ENCODE peak calls at places on chromosomes 13 and 19, in ten cellular contexts. One of them, this sample, is unnamed.
A peak's percentile ranks its signal among the peaks of the same experiment; 100 is the strongest.

GRCh38 chr13:22198656-22199217 is 527.9 kb downstream of the FGF9 start:
- DNase-seq in SJCRH30: no peak
- DNase-seq in activated CD4-positive, alpha-beta T cell treated with anti-CD3 and anti-CD28 coated beads, Interleukin-2, amount 50 U/mL, for 48 hours: no peak
- DNase-seq in EL: no peak
- DNase-seq in NCI-H748 treated with DMSO at 0.1 percent for 48 hours: no peak
- DNase-seq in dermis microvascular lymphatic vessel endothelial cell: no peak
- DNase-seq in progenitor cell of endocrine pancreas: no peak
- DNase-seq in stimulated activated CD8-positive, alpha-beta memory T cell treated with anti-CD3 and anti-CD28 coated beads, Interleukin-7, amount 100 ng/mL, for 48 hours: no peak
- DNase-seq in amygdala: no peak
- DNase-seq in neural progenitor cell: no peak
- DNase-seq in this sample: no peak

GRCh38 chr13:95676100-95676774 is 702 bp upstream of the DNAJC3 start:
- DNase-seq in SJCRH30: peak; percentile 6
- DNase-seq in activated CD4-positive, alpha-beta T cell treated with anti-CD3 and anti-CD28 coated beads, Interleukin-2, amount 50 U/mL, for 48 hours: peak; percentile 28
- DNase-seq in EL: peak; percentile 42
- DNase-seq in NCI-H748 treated with DMSO at 0.1 percent for 48 hours: peak; percentile 30
- DNase-seq in dermis microvascular lymphatic vessel endothelial cell: no peak
- DNase-seq in progenitor cell of endocrine pancreas: no peak
- DNase-seq in stimulated activated CD8-positive, alpha-beta memory T cell treated with anti-CD3 and anti-CD28 coated beads, Interleukin-7, amount 100 ng/mL, for 48 hours: no peak
- DNase-seq in amygdala: no peak
- DNase-seq in neural progenitor cell: no peak
- DNase-seq in this sample: no peak

GRCh38 chr13:32720026-32720425 is 133.8 kb downstream of the PDS5B start:
- DNase-seq in SJCRH30: no peak
- DNase-seq in activated CD4-positive, alpha-beta T cell treated with anti-CD3 and anti-CD28 coated beads, Interleukin-2, amount 50 U/mL, for 48 hours: no peak
- DNase-seq in EL: no peak
- DNase-seq in NCI-H748 treated with DMSO at 0.1 percent for 48 hours: no peak
- DNase-seq in dermis microvascular lymphatic vessel endothelial cell: no peak
- DNase-seq in progenitor cell of endocrine pancreas: no peak
- DNase-seq in stimulated activated CD8-positive, alpha-beta memory T cell treated with anti-CD3 and anti-CD28 coated beads, Interleukin-7, amount 100 ng/mL, for 48 hours: no peak
- DNase-seq in amygdala: no peak
- DNase-seq in neural progenitor cell: no peak
- DNase-seq in this sample: no peak

GRCh38 chr13:74678308-74678958 is 544.2 kb upstream of the KLF12 start:
- DNase-seq in SJCRH30: no peak
- DNase-seq in activated CD4-positive, alpha-beta T cell treated with anti-CD3 and anti-CD28 coated beads, Interleukin-2, amount 50 U/mL, for 48 hours: no peak
- DNase-seq in EL: no peak
- DNase-seq in NCI-H748 treated with DMSO at 0.1 percent for 48 hours: no peak
- DNase-seq in dermis microvascular lymphatic vessel endothelial cell: no peak
- DNase-seq in progenitor cell of endocrine pancreas: no peak
- DNase-seq in stimulated activated CD8-positive, alpha-beta memory T cell treated with anti-CD3 and anti-CD28 coated beads, Interleukin-7, amount 100 ng/mL, for 48 hours: no peak
- DNase-seq in amygdala: no peak
- DNase-seq in neural progenitor cell: no peak
- DNase-seq in this sample: no peak

GRCh38 chr19:13574933-13575332 is 68.7 kb upstream of the CACNA1A start:
- DNase-seq in SJCRH30: no peak
- DNase-seq in activated CD4-positive, alpha-beta T cell treated with anti-CD3 and anti-CD28 coated beads, Interleukin-2, amount 50 U/mL, for 48 hours: no peak
- DNase-seq in EL: no peak
- DNase-seq in NCI-H748 treated with DMSO at 0.1 percent for 48 hours: no peak
- DNase-seq in dermis microvascular lymphatic vessel endothelial cell: no peak
- DNase-seq in progenitor cell of endocrine pancreas: no peak
- DNase-seq in stimulated activated CD8-positive, alpha-beta memory T cell treated with anti-CD3 and anti-CD28 coated beads, Interleukin-7, amount 100 ng/mL, for 48 hours: no peak
- DNase-seq in amygdala: peak; percentile 5
- DNase-seq in neural progenitor cell: peak; percentile 61
- DNase-seq in this sample: peak; percentile 9

GRCh38 chr13:79519252-79519651 is 38.3 kb downstream of the NDFIP2 start:
- DNase-seq in SJCRH30: no peak
- DNase-seq in activated CD4-positive, alpha-beta T cell treated with anti-CD3 and anti-CD28 coated beads, Interleukin-2, amount 50 U/mL, for 48 hours: no peak
- DNase-seq in EL: peak; percentile 60
- DNase-seq in NCI-H748 treated with DMSO at 0.1 percent for 48 hours: no peak
- DNase-seq in dermis microvascular lymphatic vessel endothelial cell: no peak
- DNase-seq in progenitor cell of endocrine pancreas: no peak
- DNase-seq in stimulated activated CD8-positive, alpha-beta memory T cell treated with anti-CD3 and anti-CD28 coated beads, Interleukin-7, amount 100 ng/mL, for 48 hours: no peak
- DNase-seq in amygdala: no peak
- DNase-seq in neural progenitor cell: no peak
- DNase-seq in this sample: no peak

GRCh38 chr13:50594276-50594970 is 249.1 kb downstream of the DLEU7 start:
- DNase-seq in SJCRH30: no peak
- DNase-seq in activated CD4-positive, alpha-beta T cell treated with anti-CD3 and anti-CD28 coated beads, Interleukin-2, amount 50 U/mL, for 48 hours: peak; percentile 38
- DNase-seq in EL: no peak
- DNase-seq in NCI-H748 treated with DMSO at 0.1 percent for 48 hours: no peak
- DNase-seq in dermis microvascular lymphatic vessel endothelial cell: no peak
- DNase-seq in progenitor cell of endocrine pancreas: peak; percentile 20
- DNase-seq in stimulated activated CD8-positive, alpha-beta memory T cell treated with anti-CD3 and anti-CD28 coated beads, Interleukin-7, amount 100 ng/mL, for 48 hours: peak; percentile 26
- DNase-seq in amygdala: no peak
- DNase-seq in neural progenitor cell: peak; percentile 57
- DNase-seq in this sample: no peak

GRCh38 chr19:5048091-5048726 is 79.3 kb downstream of the KDM4B start:
- DNase-seq in SJCRH30: peak; percentile 72
- DNase-seq in activated CD4-positive, alpha-beta T cell treated with anti-CD3 and anti-CD28 coated beads, Interleukin-2, amount 50 U/mL, for 48 hours: peak; percentile 72
- DNase-seq in EL: peak; percentile 81
- DNase-seq in NCI-H748 treated with DMSO at 0.1 percent for 48 hours: no peak
- DNase-seq in dermis microvascular lymphatic vessel endothelial cell: no peak
- DNase-seq in progenitor cell of endocrine pancreas: peak; percentile 77
- DNase-seq in stimulated activated CD8-positive, alpha-beta memory T cell treated with anti-CD3 and anti-CD28 coated beads, Interleukin-7, amount 100 ng/mL, for 48 hours: peak; percentile 34
- DNase-seq in amygdala: peak; percentile 78
- DNase-seq in neural progenitor cell: peak; percentile 90
- DNase-seq in this sample: peak; percentile 80

GRCh38 chr13:79281335-79281734 is 124.7 kb downstream of the RBM26 start:
- DNase-seq in SJCRH30: no peak
- DNase-seq in activated CD4-positive, alpha-beta T cell treated with anti-CD3 and anti-CD28 coated beads, Interleukin-2, amount 50 U/mL, for 48 hours: no peak
- DNase-seq in EL: no peak
- DNase-seq in NCI-H748 treated with DMSO at 0.1 percent for 48 hours: peak; percentile 76
- DNase-seq in dermis microvascular lymphatic vessel endothelial cell: no peak
- DNase-seq in progenitor cell of endocrine pancreas: no peak
- DNase-seq in stimulated activated CD8-positive, alpha-beta memory T cell treated with anti-CD3 and anti-CD28 coated beads, Interleukin-7, amount 100 ng/mL, for 48 hours: no peak
- DNase-seq in amygdala: no peak
- DNase-seq in neural progenitor cell: peak; percentile 87
- DNase-seq in this sample: peak; percentile 79

GRCh38 chr19:50873056-50873455 is at the start of gene KLK2:
- DNase-seq in SJCRH30: no peak
- DNase-seq in activated CD4-positive, alpha-beta T cell treated with anti-CD3 and anti-CD28 coated beads, Interleukin-2, amount 50 U/mL, for 48 hours: no peak
- DNase-seq in EL: no peak
- DNase-seq in NCI-H748 treated with DMSO at 0.1 percent for 48 hours: no peak
- DNase-seq in dermis microvascular lymphatic vessel endothelial cell: no peak
- DNase-seq in progenitor cell of endocrine pancreas: no peak
- DNase-seq in stimulated activated CD8-positive, alpha-beta memory T cell treated with anti-CD3 and anti-CD28 coated beads, Interleukin-7, amount 100 ng/mL, for 48 hours: no peak
- DNase-seq in amygdala: no peak
- DNase-seq in neural progenitor cell: no peak
- DNase-seq in this sample: no peak

GRCh38 chr19:42412223-42412622 is 15.0 kb downstream of the LIPE start:
- DNase-seq in SJCRH30: peak; percentile 73
- DNase-seq in activated CD4-positive, alpha-beta T cell treated with anti-CD3 and anti-CD28 coated beads, Interleukin-2, amount 50 U/mL, for 48 hours: no peak
- DNase-seq in EL: peak; percentile 61
- DNase-seq in NCI-H748 treated with DMSO at 0.1 percent for 48 hours: no peak
- DNase-seq in dermis microvascular lymphatic vessel endothelial cell: no peak
- DNase-seq in progenitor cell of endocrine pancreas: no peak
- DNase-seq in stimulated activated CD8-positive, alpha-beta memory T cell treated with anti-CD3 and anti-CD28 coated beads, Interleukin-7, amount 100 ng/mL, for 48 hours: no peak
- DNase-seq in amygdala: peak; percentile 80
- DNase-seq in neural progenitor cell: peak; percentile 33
- DNase-seq in this sample: no peak

GRCh38 chr19:48812094-48812929 is 1.5 kb upstream of the BCAT2 start:
- DNase-seq in SJCRH30: peak; percentile 86
- DNase-seq in activated CD4-positive, alpha-beta T cell treated with anti-CD3 and anti-CD28 coated beads, Interleukin-2, amount 50 U/mL, for 48 hours: peak; percentile 72
- DNase-seq in EL: peak; percentile 71
- DNase-seq in NCI-H748 treated with DMSO at 0.1 percent for 48 hours: peak; percentile 83
- DNase-seq in dermis microvascular lymphatic vessel endothelial cell: peak; percentile 40
- DNase-seq in progenitor cell of endocrine pancreas: peak; percentile 65
- DNase-seq in stimulated activated CD8-positive, alpha-beta memory T cell treated with anti-CD3 and anti-CD28 coated beads, Interleukin-7, amount 100 ng/mL, for 48 hours: peak; percentile 74
- DNase-seq in amygdala: peak; percentile 67
- DNase-seq in neural progenitor cell: peak; percentile 96
- DNase-seq in this sample: no peak

GRCh38 chr19:40512473-40513344 is 45.9 kb downstream of the SPTBN4 start:
- DNase-seq in SJCRH30: no peak
- DNase-seq in activated CD4-positive, alpha-beta T cell treated with anti-CD3 and anti-CD28 coated beads, Interleukin-2, amount 50 U/mL, for 48 hours: no peak
- DNase-seq in EL: no peak
- DNase-seq in NCI-H748 treated with DMSO at 0.1 percent for 48 hours: no peak
- DNase-seq in dermis microvascular lymphatic vessel endothelial cell: no peak
- DNase-seq in progenitor cell of endocrine pancreas: peak; percentile 35
- DNase-seq in stimulated activated CD8-positive, alpha-beta memory T cell treated with anti-CD3 and anti-CD28 coated beads, Interleukin-7, amount 100 ng/mL, for 48 hours: no peak
- DNase-seq in amygdala: no peak
- DNase-seq in neural progenitor cell: peak; percentile 81
- DNase-seq in this sample: no peak

GRCh38 chr19:1503089-1503924 is 9.5 kb downstream of the ADAMTSL5 start:
- DNase-seq in SJCRH30: peak; percentile 40
- DNase-seq in activated CD4-positive, alpha-beta T cell treated with anti-CD3 and anti-CD28 coated beads, Interleukin-2, amount 50 U/mL, for 48 hours: peak; percentile 82
- DNase-seq in EL: peak; percentile 63
- DNase-seq in NCI-H748 treated with DMSO at 0.1 percent for 48 hours: no peak
- DNase-seq in dermis microvascular lymphatic vessel endothelial cell: no peak
- DNase-seq in progenitor cell of endocrine pancreas: no peak
- DNase-seq in stimulated activated CD8-positive, alpha-beta memory T cell treated with anti-CD3 and anti-CD28 coated beads, Interleukin-7, amount 100 ng/mL, for 48 hours: peak; percentile 57
- DNase-seq in amygdala: peak; percentile 52
- DNase-seq in neural progenitor cell: peak; percentile 86
- DNase-seq in this sample: no peak